ENCODE peak calls at places on chromosome 20, in seven cellular contexts. One of them, this sample, is unnamed.

GRCh38 chr20:53773792-53774371 is 180.2 kb upstream of the ZNF217 start:
- DNase-seq in amniotic epithelial cell: peak
- DNase-seq in HCT116: peak
- DNase-seq in T-helper 2 cell: no peak
- DNase-seq in stimulated activated CD8-positive, alpha-beta memory T cell treated with anti-CD3 and anti-CD28 coated beads, Interleukin-12 subunit alpha, Interleukin-12 subunit beta, amount 100 ng/mL, for 1 hour: no peak
- DNase-seq in hepatocyte: peak
- DNase-seq in DND-41: no peak
- DNase-seq in this sample: no peak

GRCh38 chr20:634526-634925 is 18.5 kb downstream of the SRXN1 start:
- DNase-seq in amniotic epithelial cell: no peak
- DNase-seq in HCT116: no peak
- DNase-seq in T-helper 2 cell: no peak
- DNase-seq in stimulated activated CD8-positive, alpha-beta memory T cell treated with anti-CD3 and anti-CD28 coated beads, Interleukin-12 subunit alpha, Interleukin-12 subunit beta, amount 100 ng/mL, for 1 hour: no peak
- DNase-seq in hepatocyte: no peak
- DNase-seq in DND-41: no peak
- DNase-seq in this sample: no peak

GRCh38 chr20:638579-638978 is 14.4 kb downstream of the SRXN1 start:
- DNase-seq in amniotic epithelial cell: no peak
- DNase-seq in HCT116: no peak
- DNase-seq in T-helper 2 cell: no peak
- DNase-seq in stimulated activated CD8-positive, alpha-beta memory T cell treated with anti-CD3 and anti-CD28 coated beads, Interleukin-12 subunit alpha, Interleukin-12 subunit beta, amount 100 ng/mL, for 1 hour: no peak
- DNase-seq in hepatocyte: no peak
- DNase-seq in DND-41: no peak
- DNase-seq in this sample: no peak

GRCh38 chr20:63123326-63123725 is 92.6 kb downstream of the YTHDF1 start:
- DNase-seq in amniotic epithelial cell: no peak
- DNase-seq in HCT116: no peak
- DNase-seq in T-helper 2 cell: no peak
- DNase-seq in stimulated activated CD8-positive, alpha-beta memory T cell treated with anti-CD3 and anti-CD28 coated beads, Interleukin-12 subunit alpha, Interleukin-12 subunit beta, amount 100 ng/mL, for 1 hour: no peak
- DNase-seq in hepatocyte: no peak
- DNase-seq in DND-41: no peak
- DNase-seq in this sample: no peak

GRCh38 chr20:8722277-8722928 is 346.5 kb upstream of the PLCB4 start:
- DNase-seq in amniotic epithelial cell: peak
- DNase-seq in HCT116: peak
- DNase-seq in T-helper 2 cell: no peak
- DNase-seq in stimulated activated CD8-positive, alpha-beta memory T cell treated with anti-CD3 and anti-CD28 coated beads, Interleukin-12 subunit alpha, Interleukin-12 subunit beta, amount 100 ng/mL, for 1 hour: no peak
- DNase-seq in hepatocyte: peak
- DNase-seq in DND-41: peak
- DNase-seq in this sample: no peak

GRCh38 chr20:14232650-14233049 is 104.8 kb downstream of the FLRT3 start:
- DNase-seq in amniotic epithelial cell: no peak
- DNase-seq in HCT116: no peak
- DNase-seq in T-helper 2 cell: no peak
- DNase-seq in stimulated activated CD8-positive, alpha-beta memory T cell treated with anti-CD3 and anti-CD28 coated beads, Interleukin-12 subunit alpha, Interleukin-12 subunit beta, amount 100 ng/mL, for 1 hour: no peak
- DNase-seq in hepatocyte: no peak
- DNase-seq in DND-41: no peak
- DNase-seq in this sample: no peak

GRCh38 chr20:36477475-36477874 is 63.8 kb upstream of the MYL9 start:
- DNase-seq in amniotic epithelial cell: no peak
- DNase-seq in HCT116: no peak
- DNase-seq in T-helper 2 cell: no peak
- DNase-seq in stimulated activated CD8-positive, alpha-beta memory T cell treated with anti-CD3 and anti-CD28 coated beads, Interleukin-12 subunit alpha, Interleukin-12 subunit beta, amount 100 ng/mL, for 1 hour: no peak
- DNase-seq in hepatocyte: no peak
- DNase-seq in DND-41: no peak
- DNase-seq in this sample: no peak

GRCh38 chr20:41935259-41935791 is 317.1 kb upstream of the CHD6 start:
- DNase-seq in amniotic epithelial cell: no peak
- DNase-seq in HCT116: no peak
- DNase-seq in T-helper 2 cell: no peak
- DNase-seq in stimulated activated CD8-positive, alpha-beta memory T cell treated with anti-CD3 and anti-CD28 coated beads, Interleukin-12 subunit alpha, Interleukin-12 subunit beta, amount 100 ng/mL, for 1 hour: no peak
- DNase-seq in hepatocyte: no peak
- DNase-seq in DND-41: no peak
- DNase-seq in this sample: no peak

GRCh38 chr20:35598476-35598875 is 17.2 kb upstream of the SPAG4 start:
- DNase-seq in amniotic epithelial cell: no peak
- DNase-seq in HCT116: no peak
- DNase-seq in T-helper 2 cell: no peak
- DNase-seq in stimulated activated CD8-positive, alpha-beta memory T cell treated with anti-CD3 and anti-CD28 coated beads, Interleukin-12 subunit alpha, Interleukin-12 subunit beta, amount 100 ng/mL, for 1 hour: no peak
- DNase-seq in hepatocyte: no peak
- DNase-seq in DND-41: no peak
- DNase-seq in this sample: no peak

GRCh38 chr20:1388706-1389483 is 4.0 kb downstream of the FKBP1A start:
- DNase-seq in amniotic epithelial cell: no peak
- DNase-seq in HCT116: no peak
- DNase-seq in T-helper 2 cell: no peak
- DNase-seq in stimulated activated CD8-positive, alpha-beta memory T cell treated with anti-CD3 and anti-CD28 coated beads, Interleukin-12 subunit alpha, Interleukin-12 subunit beta, amount 100 ng/mL, for 1 hour: no peak
- DNase-seq in hepatocyte: no peak
- DNase-seq in DND-41: peak
- DNase-seq in this sample: no peak

GRCh38 chr20:51125095-51125494 is 102.2 kb upstream of the KCNG1 start:
- DNase-seq in amniotic epithelial cell: no peak
- DNase-seq in HCT116: no peak
- DNase-seq in T-helper 2 cell: no peak
- DNase-seq in stimulated activated CD8-positive, alpha-beta memory T cell treated with anti-CD3 and anti-CD28 coated beads, Interleukin-12 subunit alpha, Interleukin-12 subunit beta, amount 100 ng/mL, for 1 hour: no peak
- DNase-seq in hepatocyte: no peak
- DNase-seq in DND-41: no peak
- DNase-seq in this sample: no peak

GRCh38 chr20:103456-103855 is 16.0 kb downstream of the DEFB125 start:
- DNase-seq in amniotic epithelial cell: no peak
- DNase-seq in HCT116: no peak
- DNase-seq in T-helper 2 cell: no peak
- DNase-seq in stimulated activated CD8-positive, alpha-beta memory T cell treated with anti-CD3 and anti-CD28 coated beads, Interleukin-12 subunit alpha, Interleukin-12 subunit beta, amount 100 ng/mL, for 1 hour: no peak
- DNase-seq in hepatocyte: no peak
- DNase-seq in DND-41: no peak
- DNase-seq in this sample: peak

GRCh38 chr20:64106981-64107735 is at the start of gene NPBWR2:
- DNase-seq in amniotic epithelial cell: no peak
- DNase-seq in HCT116: no peak
- DNase-seq in T-helper 2 cell: no peak
- DNase-seq in stimulated activated CD8-positive, alpha-beta memory T cell treated with anti-CD3 and anti-CD28 coated beads, Interleukin-12 subunit alpha, Interleukin-12 subunit beta, amount 100 ng/mL, for 1 hour: no peak
- DNase-seq in hepatocyte: no peak
- DNase-seq in DND-41: no peak
- DNase-seq in this sample: peak

GRCh38 chr20:23340524-23340923 is 10.1 kb upstream of the NXT1 start:
- DNase-seq in amniotic epithelial cell: peak
- DNase-seq in HCT116: peak
- DNase-seq in T-helper 2 cell: no peak
- DNase-seq in stimulated activated CD8-positive, alpha-beta memory T cell treated with anti-CD3 and anti-CD28 coated beads, Interleukin-12 subunit alpha, Interleukin-12 subunit beta, amount 100 ng/mL, for 1 hour: no peak
- DNase-seq in hepatocyte: peak
- DNase-seq in DND-41: peak
- DNase-seq in this sample: peak

GRCh38 chr20:20860078-20860806 is 147.8 kb upstream of the RALGAPA2 start:
- DNase-seq in amniotic epithelial cell: peak
- DNase-seq in HCT116: peak
- DNase-seq in T-helper 2 cell: peak
- DNase-seq in stimulated activated CD8-positive, alpha-beta memory T cell treated with anti-CD3 and anti-CD28 coated beads, Interleukin-12 subunit alpha, Interleukin-12 subunit beta, amount 100 ng/mL, for 1 hour: peak
- DNase-seq in hepatocyte: peak
- DNase-seq in DND-41: peak
- DNase-seq in this sample: peak

GRCh38 chr20:52683761-52684160 is 288.4 kb upstream of the TSHZ2 start:
- DNase-seq in amniotic epithelial cell: no peak
- DNase-seq in HCT116: no peak
- DNase-seq in T-helper 2 cell: no peak
- DNase-seq in stimulated activated CD8-positive, alpha-beta memory T cell treated with anti-CD3 and anti-CD28 coated beads, Interleukin-12 subunit alpha, Interleukin-12 subunit beta, amount 100 ng/mL, for 1 hour: no peak
- DNase-seq in hepatocyte: no peak
- DNase-seq in DND-41: no peak
- DNase-seq in this sample: no peak

GRCh38 chr20:7695622-7696021 is 244.6 kb downstream of the HAO1 start:
- DNase-seq in amniotic epithelial cell: peak
- DNase-seq in HCT116: no peak
- DNase-seq in T-helper 2 cell: no peak
- DNase-seq in stimulated activated CD8-positive, alpha-beta memory T cell treated with anti-CD3 and anti-CD28 coated beads, Interleukin-12 subunit alpha, Interleukin-12 subunit beta, amount 100 ng/mL, for 1 hour: no peak
- DNase-seq in hepatocyte: no peak
- DNase-seq in DND-41: no peak
- DNase-seq in this sample: no peak

GRCh38 chr20:49505518-49505917 is 23.1 kb upstream of the KCNB1 start:
- DNase-seq in amniotic epithelial cell: peak
- DNase-seq in HCT116: no peak
- DNase-seq in T-helper 2 cell: no peak
- DNase-seq in stimulated activated CD8-positive, alpha-beta memory T cell treated with anti-CD3 and anti-CD28 coated beads, Interleukin-12 subunit alpha, Interleukin-12 subunit beta, amount 100 ng/mL, for 1 hour: no peak
- DNase-seq in hepatocyte: peak
- DNase-seq in DND-41: peak
- DNase-seq in this sample: peak

GRCh38 chr20:1345030-1345755 is 16.3 kb upstream of the SDCBP2 start:
- DNase-seq in amniotic epithelial cell: no peak
- DNase-seq in HCT116: no peak
- DNase-seq in T-helper 2 cell: no peak
- DNase-seq in stimulated activated CD8-positive, alpha-beta memory T cell treated with anti-CD3 and anti-CD28 coated beads, Interleukin-12 subunit alpha, Interleukin-12 subunit beta, amount 100 ng/mL, for 1 hour: no peak
- DNase-seq in hepatocyte: no peak
- DNase-seq in DND-41: peak
- DNase-seq in this sample: no peak

GRCh38 chr20:2217857-2218529 is 77.8 kb upstream of the TGM3 start:
- DNase-seq in amniotic epithelial cell: no peak
- DNase-seq in HCT116: no peak
- DNase-seq in T-helper 2 cell: no peak
- DNase-seq in stimulated activated CD8-positive, alpha-beta memory T cell treated with anti-CD3 and anti-CD28 coated beads, Interleukin-12 subunit alpha, Interleukin-12 subunit beta, amount 100 ng/mL, for 1 hour: no peak
- DNase-seq in hepatocyte: no peak
- DNase-seq in DND-41: no peak
- DNase-seq in this sample: no peak

GRCh38 chr20:4507288-4507719 is 214.4 kb upstream of the PRND start:
- DNase-seq in amniotic epithelial cell: peak
- DNase-seq in HCT116: no peak
- DNase-seq in T-helper 2 cell: no peak
- DNase-seq in stimulated activated CD8-positive, alpha-beta memory T cell treated with anti-CD3 and anti-CD28 coated beads, Interleukin-12 subunit alpha, Interleukin-12 subunit beta, amount 100 ng/mL, for 1 hour: no peak
- DNase-seq in hepatocyte: no peak
- DNase-seq in DND-41: no peak
- DNase-seq in this sample: no peak

GRCh38 chr20:50610212-50610718 is 81.1 kb downstream of the RIPOR3 start:
- DNase-seq in amniotic epithelial cell: no peak
- DNase-seq in HCT116: no peak
- DNase-seq in T-helper 2 cell: no peak
- DNase-seq in stimulated activated CD8-positive, alpha-beta memory T cell treated with anti-CD3 and anti-CD28 coated beads, Interleukin-12 subunit alpha, Interleukin-12 subunit beta, amount 100 ng/mL, for 1 hour: no peak
- DNase-seq in hepatocyte: no peak
- DNase-seq in DND-41: no peak
- DNase-seq in this sample: peak

GRCh38 chr20:63691711-63692435 is 4.6 kb upstream of the TNFRSF6B start:
- DNase-seq in amniotic epithelial cell: no peak
- DNase-seq in HCT116: no peak
- DNase-seq in T-helper 2 cell: no peak
- DNase-seq in stimulated activated CD8-positive, alpha-beta memory T cell treated with anti-CD3 and anti-CD28 coated beads, Interleukin-12 subunit alpha, Interleukin-12 subunit beta, amount 100 ng/mL, for 1 hour: no peak
- DNase-seq in hepatocyte: no peak
- DNase-seq in DND-41: no peak
- DNase-seq in this sample: peak

GRCh38 chr20:48425776-48426175 is 402.0 kb downstream of the PREX1 start:
- DNase-seq in amniotic epithelial cell: no peak
- DNase-seq in HCT116: no peak
- DNase-seq in T-helper 2 cell: no peak
- DNase-seq in stimulated activated CD8-positive, alpha-beta memory T cell treated with anti-CD3 and anti-CD28 coated beads, Interleukin-12 subunit alpha, Interleukin-12 subunit beta, amount 100 ng/mL, for 1 hour: no peak
- DNase-seq in hepatocyte: no peak
- DNase-seq in DND-41: no peak
- DNase-seq in this sample: no peak

GRCh38 chr20:59661621-59662020 is 57.3 kb downstream of the PHACTR3 start:
- DNase-seq in amniotic epithelial cell: no peak
- DNase-seq in HCT116: no peak
- DNase-seq in T-helper 2 cell: no peak
- DNase-seq in stimulated activated CD8-positive, alpha-beta memory T cell treated with anti-CD3 and anti-CD28 coated beads, Interleukin-12 subunit alpha, Interleukin-12 subunit beta, amount 100 ng/mL, for 1 hour: no peak
- DNase-seq in hepatocyte: no peak
- DNase-seq in DND-41: no peak
- DNase-seq in this sample: no peak

GRCh38 chr20:35572838-35573237 is 31.0 kb downstream of the ERGIC3 start:
- DNase-seq in amniotic epithelial cell: no peak
- DNase-seq in HCT116: no peak
- DNase-seq in T-helper 2 cell: no peak
- DNase-seq in stimulated activated CD8-positive, alpha-beta memory T cell treated with anti-CD3 and anti-CD28 coated beads, Interleukin-12 subunit alpha, Interleukin-12 subunit beta, amount 100 ng/mL, for 1 hour: no peak
- DNase-seq in hepatocyte: no peak
- DNase-seq in DND-41: no peak
- DNase-seq in this sample: no peak

This sample was measured in right cardiac atrium.